ENCODE peak calls at places on chromosome 5, in seven cellular contexts. V is cardiac muscle cell, Q is OCI-LY7, T is HepG2, O is IMR-90, S is body of pancreas, B is kidney. M is an unnamed sample.

GRCh38 chr5:72507360-72508238 is at the start of gene ZNF366:
- DNase-seq in V (peak; percentile 25), Q (no peak), T (no peak), O (peak; percentile 44), S (no peak), B (no peak), M (no peak)

GRCh38 chr5:148690945-148691344 is 36.6 kb upstream of the HTR4 start:
- DNase-seq in V (no peak), Q (no peak), T (no peak), O (no peak), S (no peak), B (no peak), M (no peak)

GRCh38 chr5:138336952-138337684 is 948 bp upstream of the FAM53C start:
- DNase-seq in V (no peak), Q (no peak), T (no peak), O (peak; percentile 79), S (peak; percentile 87), B (no peak), M (no peak)

GRCh38 chr5:137036630-137037029 is 462.5 kb downstream of the SPOCK1 start:
- DNase-seq in V (peak; percentile 18), Q (no peak), T (no peak), O (no peak), S (no peak), B (no peak), M (no peak)

GRCh38 chr5:172187118-172188032 is 649 bp downstream of the STK10 start:
- DNase-seq in V (peak; percentile 35), Q (peak; percentile 76), T (peak; percentile 44), O (peak; percentile 80), S (peak; percentile 67), B (peak; percentile 90), M (peak; percentile 86)

GRCh38 chr5:126054593-126055347 is 368.4 kb upstream of the GRAMD2B start:
- DNase-seq in V (peak; percentile 55), Q (no peak), T (no peak), O (no peak), S (no peak), B (no peak), M (no peak)

GRCh38 chr5:16464664-16465543 is 696 bp downstream of the ZNF622 start:
- DNase-seq in V (no peak), Q (peak; percentile 33), T (no peak), O (no peak), S (no peak), B (peak; percentile 76), M (no peak)

GRCh38 chr5:17081142-17081541 is 136.3 kb upstream of the BASP1 start:
- DNase-seq in V (no peak), Q (no peak), T (no peak), O (no peak), S (no peak), B (no peak), M (no peak)

GRCh38 chr5:1554410-1554967 is 30.7 kb upstream of the LPCAT1 start:
- DNase-seq in V (no peak), Q (no peak), T (no peak), O (no peak), S (no peak), B (no peak), M (no peak)

GRCh38 chr5:74367241-74367733 is 273.2 kb downstream of the ENC1 start:
- DNase-seq in V (no peak), Q (no peak), T (no peak), O (no peak), S (peak; percentile 21), B (no peak), M (no peak)

GRCh38 chr5:71591100-71591499 is 4.0 kb downstream of the MCCC2 start:
- DNase-seq in V (no peak), Q (no peak), T (no peak), O (no peak), S (no peak), B (no peak), M (no peak)

GRCh38 chr5:37712750-37713149 is 127.1 kb downstream of the GDNF start:
- DNase-seq in V (no peak), Q (no peak), T (no peak), O (no peak), S (no peak), B (no peak), M (no peak)

GRCh38 chr5:129400395-129400983 is 59.6 kb upstream of the ADAMTS19 start:
- DNase-seq in V (no peak), Q (no peak), T (no peak), O (no peak), S (no peak), B (no peak), M (no peak)

GRCh38 chr5:157518963-157519362 is 56.6 kb downstream of the ADAM19 start:
- DNase-seq in V (no peak), Q (no peak), T (no peak), O (no peak), S (no peak), B (no peak), M (no peak)

GRCh38 chr5:133118741-133119140 is 66.9 kb downstream of the HSPA4 start:
- DNase-seq in V (no peak), Q (no peak), T (no peak), O (no peak), S (no peak), B (no peak), M (no peak)

GRCh38 chr5:133117166-133117929 is 65.5 kb downstream of the HSPA4 start:
- DNase-seq in V (no peak), Q (no peak), T (no peak), O (no peak), S (no peak), B (no peak), M (no peak)

GRCh38 chr5:133116601-133117000 is 64.8 kb downstream of the HSPA4 start:
- DNase-seq in V (no peak), Q (no peak), T (no peak), O (no peak), S (no peak), B (no peak), M (no peak)

GRCh38 chr5:133119233-133119711 is 67.5 kb downstream of the HSPA4 start:
- DNase-seq in V (no peak), Q (no peak), T (no peak), O (no peak), S (no peak), B (no peak), M (peak; percentile 48)

DNA sequence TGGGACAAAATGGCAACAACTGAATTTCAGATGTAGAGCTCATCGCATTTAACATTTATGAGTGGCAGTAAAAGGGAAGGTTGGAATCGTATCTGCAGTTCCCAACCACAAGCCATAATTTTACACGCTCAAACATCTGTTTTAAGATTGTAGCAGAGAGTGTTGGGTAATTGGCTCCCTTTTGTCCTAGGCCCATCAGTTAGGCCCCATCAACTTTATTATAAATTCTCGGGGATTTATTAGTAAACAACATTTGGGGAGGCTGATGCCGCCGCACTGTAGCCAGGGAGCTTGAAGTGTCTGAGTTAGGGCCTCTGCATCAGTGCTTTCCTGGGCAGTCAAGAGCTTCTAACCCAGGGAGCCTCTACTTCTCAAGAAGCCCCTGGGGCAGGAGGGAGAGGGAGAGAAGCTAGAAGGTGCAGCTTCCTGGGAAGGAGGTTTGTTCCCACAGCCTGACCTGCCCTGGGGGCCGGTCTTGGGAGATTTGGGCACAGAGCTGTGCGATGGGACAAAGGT is 66.2 kb downstream of the HSPA4 start:
- DNase-seq in V (no peak), Q (no peak), T (no peak), O (no peak), S (no peak), B (no peak), M (no peak)
- H3K4me1 ChIP-seq in V (no peaks in the 10 kb centered on the region), Q (peaks cover 54% of the 10 kb centered on the region), T (peaks cover 24% of the 10 kb centered on the region), O (peaks cover 3% of the 10 kb centered on the region), S (no peaks in the 10 kb centered on the region), B (no peaks in the 10 kb centered on the region), M (peaks cover 6% of the 10 kb centered on the region)

GRCh38 chr5:135353952-135354721 is 44.9 kb downstream of the MACROH2A1 start:
- DNase-seq in V (no peak), Q (no peak), T (no peak), O (peak; percentile 96), S (no peak), B (no peak), M (no peak)
- H3K4me1 ChIP-seq in V (peaks cover 20% of the 10 kb centered on the region), Q (no peaks in the 10 kb centered on the region), T (no peaks in the 10 kb centered on the region), O (peaks cover 45% of the 10 kb centered on the region), S (no peaks in the 10 kb centered on the region), B (peaks cover 5% of the 10 kb centered on the region), M (no peaks in the 10 kb centered on the region)

GRCh38 chr5:96026334-96027065 is 64.8 kb upstream of the ELL2 start:
- DNase-seq in V (no peak), Q (no peak), T (no peak), O (peak; percentile 78), S (no peak), B (no peak), M (no peak)

GRCh38 chr5:96023518-96023917 is 61.9 kb upstream of the ELL2 start:
- DNase-seq in V (no peak), Q (no peak), T (no peak), O (peak; percentile 69), S (no peak), B (no peak), M (no peak)

GRCh38 chr5:96022971-96023370 is 61.3 kb upstream of the ELL2 start:
- DNase-seq in V (no peak), Q (no peak), T (no peak), O (no peak), S (no peak), B (no peak), M (no peak)

DNA sequence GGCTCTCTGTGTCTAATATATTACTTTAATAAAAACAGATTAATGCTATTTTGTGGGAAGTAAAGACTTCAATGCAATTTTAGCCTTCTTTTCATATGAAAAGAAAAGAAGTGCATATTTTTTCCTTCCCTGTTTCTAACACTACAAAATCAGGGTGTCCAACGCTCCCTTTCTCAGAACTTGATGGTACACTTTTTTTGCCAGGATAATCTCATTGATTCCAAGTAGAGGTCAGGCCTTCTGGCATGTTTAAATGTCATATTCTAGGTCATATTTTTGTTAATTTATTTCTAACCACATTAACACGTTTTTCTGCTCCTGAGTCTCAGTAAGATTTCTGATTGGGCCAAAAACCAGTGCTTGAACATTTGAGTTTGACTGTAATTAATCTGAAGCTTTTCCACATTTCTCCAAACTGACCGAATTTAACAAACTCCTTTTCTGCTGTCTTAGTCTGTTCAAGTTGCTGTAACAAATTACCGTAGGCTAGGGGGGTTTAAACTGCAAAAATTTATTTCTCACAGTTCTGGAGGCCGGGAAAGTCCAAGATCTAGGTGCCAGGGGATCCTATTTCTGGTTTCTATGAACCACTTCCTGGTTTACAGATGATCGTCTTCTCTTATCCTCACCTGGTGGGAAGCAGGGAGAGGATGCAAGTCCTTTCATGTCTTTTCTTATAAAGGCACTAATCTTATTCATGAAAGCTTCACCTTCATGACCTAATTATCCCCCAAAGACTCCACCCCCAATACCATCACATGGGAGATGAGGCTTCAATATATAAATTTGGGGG is 63.2 kb upstream of the ELL2 start:
- DNase-seq in V (no peak), Q (no peak), T (no peak), O (no peak), S (peak; percentile 28), B (no peak), M (no peak)
- H3K4me1 ChIP-seq in V (no peaks in the 10 kb centered on the region), Q (no peaks in the 10 kb centered on the region), T (peaks cover 25% of the 10 kb centered on the region), O (peaks cover 14% of the 10 kb centered on the region), S (peaks cover 33% of the 10 kb centered on the region), B (no peaks in the 10 kb centered on the region), M (peaks cover 18% of the 10 kb centered on the region)

DNA sequence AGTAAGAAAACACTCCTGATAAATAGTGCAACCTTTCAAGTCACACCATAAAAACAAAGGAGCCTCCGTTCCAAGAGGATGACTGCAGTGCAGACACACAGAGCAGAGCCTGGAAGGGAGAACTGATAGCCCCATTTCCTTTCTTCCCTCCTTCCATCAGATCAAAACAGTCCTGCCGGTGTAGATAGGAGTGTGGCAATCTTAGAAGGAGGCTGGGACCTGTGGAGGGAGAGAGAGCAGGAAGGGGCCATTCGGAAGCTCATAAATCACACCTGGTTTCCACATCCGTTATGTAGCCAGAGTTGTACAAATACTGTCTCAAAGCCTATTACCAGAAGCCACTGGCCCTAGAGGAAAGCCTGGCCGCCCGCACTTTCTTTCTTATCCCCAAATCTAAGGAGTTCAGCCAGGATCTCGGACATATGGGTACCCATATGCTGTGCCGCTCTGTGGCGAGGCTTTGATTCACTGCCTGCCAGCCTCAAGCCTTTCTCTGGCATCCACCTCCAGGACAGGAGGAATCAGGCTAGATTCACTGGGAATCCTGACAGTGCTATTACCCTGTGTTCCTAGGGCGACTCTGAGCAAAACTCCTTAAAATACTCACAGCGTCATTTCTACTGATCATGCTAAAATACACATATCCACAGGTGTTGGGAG is 26.9 kb downstream of the DAP start:
- DNase-seq in V (no peak), Q (no peak), T (no peak), O (no peak), S (no peak), B (no peak), M (no peak)
- H3K4me1 ChIP-seq in V (no peaks in the 10 kb centered on the region), Q (peaks cover 18% of the 10 kb centered on the region), T (peaks cover 7% of the 10 kb centered on the region), O (peaks cover 9% of the 10 kb centered on the region), S (peaks cover 81% of the 10 kb centered on the region), B (peaks cover 17% of the 10 kb centered on the region), M (peaks cover 28% of the 10 kb centered on the region)

M was measured in PC-9.